ENCODE peak calls at places on chromosomes 11 and 22, in six cellular contexts. W, N, B, U, F and V are unnamed samples.

GRCh38 chr11:125378596-125378995 is 117.5 kb downstream of the FEZ1 start:
- DNase-seq in W (peak), N (no peak), B (no peak), U (no peak), F (no peak), V (no peak)

GRCh38 chr11:59520741-59521140 is 9.4 kb downstream of the OR4D9 start:
- DNase-seq in W (no peak), N (no peak), B (no peak), U (no peak), F (no peak), V (no peak)

GRCh38 chr11:1829039-1829820 is 5.6 kb upstream of the SYT8 start:
- DNase-seq in W (peak), N (peak), B (no peak), U (no peak), F (no peak), V (no peak)

GRCh38 chr11:25327656-25328055 is 830.8 kb downstream of the LUZP2 start:
- DNase-seq in W (no peak), N (no peak), B (no peak), U (no peak), F (no peak), V (no peak)

GRCh38 chr11:123174196-123175183 is 20.6 kb downstream of the CLMP start:
- DNase-seq in W (peak), N (peak), B (no peak), U (no peak), F (peak), V (peak)

GRCh38 chr11:69249086-69249640 is 44.8 kb upstream of the MYEOV start:
- DNase-seq in W (no peak), N (no peak), B (no peak), U (no peak), F (no peak), V (no peak)

GRCh38 chr11:62471603-62472002 is 52.8 kb downstream of the SCGB1A1 start:
- DNase-seq in W (no peak), N (no peak), B (no peak), U (no peak), F (no peak), V (no peak)

GRCh38 chr11:36341915-36342314 is 45.8 kb downstream of the PRR5L start:
- DNase-seq in W (no peak), N (no peak), B (no peak), U (no peak), F (no peak), V (no peak)

GRCh38 chr22:30251661-30252226 is 5.2 kb upstream of the LIF start:
- DNase-seq in W (no peak), N (peak), B (no peak), U (no peak), F (no peak), V (peak)

GRCh38 chr11:126817096-126817495 is 183.5 kb downstream of the KIRREL3 start:
- DNase-seq in W (no peak), N (peak), B (no peak), U (no peak), F (no peak), V (peak)

GRCh38 chr11:7079545-7080135 is 9.2 kb upstream of the RBMXL2 start:
- DNase-seq in W (no peak), N (no peak), B (no peak), U (no peak), F (no peak), V (no peak)

GRCh38 chr11:48036011-48036410 is 55.7 kb downstream of the PTPRJ start:
- DNase-seq in W (peak), N (peak), B (no peak), U (no peak), F (no peak), V (peak)

GRCh38 chr11:117180020-117180419 is 1.5 kb downstream of the SIDT2 start:
- DNase-seq in W (no peak), N (peak), B (no peak), U (no peak), F (no peak), V (no peak)

GRCh38 chr11:108994887-108995286 is 330.0 kb downstream of the DDX10 start:
- DNase-seq in W (no peak), N (no peak), B (no peak), U (no peak), F (no peak), V (no peak)

GRCh38 chr22:23248583-23248982 is 68.3 kb downstream of the BCR start:
- DNase-seq in W (peak), N (peak), B (no peak), U (no peak), F (no peak), V (peak)

GRCh38 chr22:20096574-20097420 is 16.8 kb downstream of the DGCR8 start:
- DNase-seq in W (no peak), N (no peak), B (no peak), U (no peak), F (no peak), V (no peak)

GRCh38 chr11:119441898-119442243 is 18.9 kb upstream of the THY1 start:
- DNase-seq in W (no peak), N (no peak), B (no peak), U (no peak), F (no peak), V (no peak)

GRCh38 chr11:70108250-70108649 is 30.1 kb downstream of the ANO1 start:
- DNase-seq in W (no peak), N (peak), B (no peak), U (no peak), F (no peak), V (peak)

GRCh38 chr11:2089536-2090165 is 49.5 kb downstream of the IGF2 start:
- DNase-seq in W (no peak), N (peak), B (peak), U (peak), F (no peak), V (peak)

GRCh38 chr11:36008576-36008975 is 64.7 kb downstream of the LDLRAD3 start:
- DNase-seq in W (no peak), N (peak), B (no peak), U (no peak), F (no peak), V (peak)